ENCODE peak calls at places on chromosomes 4 and X, in ten cellular contexts. X is AG09319, R is astrocyte, H is B cell, A is psoas muscle, K is progenitor cell of endocrine pancreas, P is AG04450, J is astrocyte of the spinal cord, Q is omental fat pad, T is fibroblast of pulmonary artery. D is an unnamed sample.

GRCh38 chr4:80365928-80366327 is 30.4 kb downstream of the CFAP299 start:
- DNase-seq in X (peak; percentile 52), R (peak; percentile 51), H (peak; percentile 72), A (peak; percentile 61), K (no peak), P (peak; percentile 62), J (peak; percentile 77), Q (no peak), T (peak; percentile 73), D (peak; percentile 41)

GRCh38 chr4:89307446-89308160 is at the start of gene GPRIN3:
- DNase-seq in X (no peak), R (peak; percentile 23), H (peak; percentile 62), A (peak; percentile 63), K (peak; percentile 50), P (no peak), J (peak; percentile 10), Q (peak; percentile 31), T (peak; percentile 26), D (peak; percentile 58)

GRCh38 chr4:179465131-179465797 is 2023.0 kb upstream of the AGA start:
- DNase-seq in X (no peak), R (peak; percentile 72), H (no peak), A (no peak), K (no peak), P (no peak), J (peak; percentile 74), Q (no peak), T (peak; percentile 0), D (no peak)

GRCh38 chrX:6228720-6229119 is at the start of gene NLGN4X:
- DNase-seq in X (no peak), R (peak; percentile 19), H (no peak), A (no peak), K (no peak), P (no peak), J (peak; percentile 6), Q (no peak), T (no peak), D (no peak)

GRCh38 chrX:104668550-104668949 is 102.6 kb downstream of the IL1RAPL2 start:
- DNase-seq in X (no peak), R (peak; percentile 26), H (no peak), A (no peak), K (no peak), P (no peak), J (peak; percentile 34), Q (no peak), T (peak; percentile 17), D (no peak)

GRCh38 chr4:120769227-120769626 is 153.3 kb downstream of the PRDM5 start:
- DNase-seq in X (peak; percentile 10), R (peak; percentile 80), H (no peak), A (no peak), K (no peak), P (peak; percentile 82), J (peak; percentile 82), Q (no peak), T (peak; percentile 84), D (no peak)

GRCh38 chrX:331145-331771 is 12.7 kb upstream of the GTPBP6 start:
- DNase-seq in X (no peak), R (no peak), H (peak; percentile 37), A (peak; percentile 69), K (no peak), P (no peak), J (peak; percentile 36), Q (no peak), T (peak; percentile 38), D (peak; percentile 55)

GRCh38 chrX:19776753-19777152 is 110.6 kb downstream of the SH3KBP1 start:
- DNase-seq in X (no peak), R (no peak), H (no peak), A (no peak), K (no peak), P (no peak), J (no peak), Q (no peak), T (no peak), D (no peak)

GRCh38 chrX:112818114-112819012 is 22.3 kb downstream of the AMOT start:
- DNase-seq in X (no peak), R (no peak), H (no peak), A (no peak), K (no peak), P (no peak), J (no peak), Q (no peak), T (no peak), D (no peak)

GRCh38 chrX:9659571-9660195 is 106.0 kb downstream of the GPR143 start:
- DNase-seq in X (no peak), R (no peak), H (no peak), A (no peak), K (no peak), P (no peak), J (peak; percentile 35), Q (no peak), T (no peak), D (no peak)

GRCh38 chr4:84995386-84995785 is 28.9 kb upstream of the WDFY3 start:
- DNase-seq in X (no peak), R (peak; percentile 45), H (no peak), A (no peak), K (no peak), P (no peak), J (peak; percentile 32), Q (no peak), T (no peak), D (no peak)

DNA sequence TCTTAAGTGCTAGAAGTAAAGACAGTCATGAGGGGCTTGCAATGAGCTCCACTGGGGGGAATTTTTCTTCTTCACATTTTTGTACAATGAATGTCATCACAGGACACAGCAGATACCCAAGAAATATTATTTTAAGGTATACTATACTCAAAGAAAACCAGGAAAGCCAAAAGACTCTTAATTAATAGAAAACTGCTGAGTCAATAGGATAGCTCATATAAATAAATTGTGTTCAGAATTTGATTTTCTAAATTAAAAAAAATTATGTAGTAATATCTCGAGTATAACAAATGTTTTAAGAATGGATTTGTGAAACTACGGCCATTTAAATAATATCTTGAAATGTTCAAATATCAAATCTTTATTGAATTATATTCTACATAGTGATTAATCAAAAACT is 25.7 kb upstream of the CXCL8 start:
- DNase-seq in X (no peak), R (no peak), H (no peak), A (no peak), K (no peak), P (no peak), J (no peak), Q (no peak), T (no peak), D (no peak)
- TF ChIP-seq CTCF in X (no peak), R (no peak), H (no peak), A (no peak), K (no peak), P (no peak), J (no peak), Q (no peak), T (no peak), D (no peak)

DNA sequence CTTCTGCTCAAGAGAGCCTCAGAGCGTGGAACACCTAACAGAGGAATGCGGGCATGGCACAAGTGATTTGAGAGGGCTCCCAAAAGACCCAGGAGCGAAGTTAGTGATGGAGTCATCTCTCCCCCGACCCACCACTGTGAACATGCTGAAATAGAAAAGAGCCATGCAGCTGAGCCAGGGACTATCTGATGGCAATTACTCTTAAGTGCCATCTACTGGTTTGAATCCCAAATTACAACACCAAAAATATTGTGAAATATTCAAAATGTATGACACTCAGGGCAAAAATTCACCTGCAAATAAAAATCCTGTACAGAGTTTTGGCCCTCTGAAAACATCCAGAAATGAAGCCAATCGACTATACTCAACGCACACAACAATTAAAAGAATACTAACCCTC is 2038.9 kb upstream of the ADGRL3 start:
- DNase-seq in X (no peak), R (no peak), H (no peak), A (no peak), K (no peak), P (no peak), J (no peak), Q (no peak), T (no peak), D (no peak)
- TF ChIP-seq CTCF in X (no peak), R (no peak), H (no peak), A (no peak), K (peak; percentile 19), P (no peak), J (no peak), Q (no peak), T (no peak), D (no peak)

DNA sequence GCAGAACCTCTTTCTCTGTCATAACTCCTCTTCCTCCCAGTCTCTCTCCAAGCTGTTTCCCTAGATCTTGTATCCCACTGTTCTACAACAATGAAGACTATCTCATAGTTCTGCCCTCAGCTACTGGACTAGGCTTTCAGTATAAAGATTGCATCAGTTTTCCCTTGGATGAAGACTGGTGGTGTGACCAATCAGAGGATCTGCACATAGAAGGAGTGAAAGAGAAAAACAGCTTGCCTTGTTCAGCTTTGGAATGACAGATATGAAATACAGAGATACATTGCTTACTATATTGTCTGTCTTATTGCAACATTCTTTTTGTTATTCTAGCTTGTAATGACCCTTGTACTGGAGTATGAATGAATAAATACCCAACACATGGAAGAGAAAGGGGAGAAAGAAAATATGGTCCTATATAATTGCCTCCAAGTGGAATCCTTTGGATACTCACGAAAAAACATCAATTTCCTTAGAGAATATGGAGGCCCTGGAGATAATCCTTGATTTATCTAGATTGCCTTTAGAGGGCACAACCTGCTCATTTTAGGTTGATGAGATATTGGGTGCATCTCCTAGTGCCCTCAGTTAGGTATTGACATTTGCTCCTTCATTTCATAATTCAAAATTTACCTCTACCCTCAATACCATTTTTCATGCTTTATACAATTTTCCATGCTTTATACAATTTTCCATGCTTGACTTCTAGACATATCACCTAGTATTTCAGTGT is 395.8 kb downstream of the NAF1 start:
- DNase-seq in X (no peak), R (no peak), H (no peak), A (no peak), K (no peak), P (no peak), J (no peak), Q (no peak), T (no peak), D (no peak)
- TF ChIP-seq CTCF in X (no peak), R (no peak), H (no peak), A (no peak), K (no peak), P (no peak), J (no peak), Q (no peak), T (no peak), D (no peak)

GRCh38 chr4:25402521-25402920 is 25.5 kb downstream of the ANAPC4 start:
- DNase-seq in X (no peak), R (peak; percentile 42), H (no peak), A (no peak), K (no peak), P (no peak), J (peak; percentile 9), Q (no peak), T (peak; percentile 43), D (no peak)

GRCh38 chr4:25403699-25404098 is 26.6 kb downstream of the ANAPC4 start:
- DNase-seq in X (no peak), R (no peak), H (no peak), A (no peak), K (no peak), P (no peak), J (no peak), Q (no peak), T (no peak), D (no peak)

GRCh38 chr4:25410820-25411529 is 33.9 kb downstream of the ANAPC4 start:
- DNase-seq in X (no peak), R (no peak), H (no peak), A (no peak), K (no peak), P (no peak), J (no peak), Q (no peak), T (no peak), D (no peak)

GRCh38 chr4:25405453-25405852 is 28.4 kb downstream of the ANAPC4 start:
- DNase-seq in X (no peak), R (no peak), H (no peak), A (no peak), K (no peak), P (no peak), J (no peak), Q (no peak), T (no peak), D (no peak)

GRCh38 chr4:25406081-25406692 is 29.1 kb downstream of the ANAPC4 start:
- DNase-seq in X (no peak), R (peak; percentile 16), H (no peak), A (no peak), K (no peak), P (peak; percentile 1), J (peak; percentile 46), Q (no peak), T (peak; percentile 45), D (no peak)
- TF ChIP-seq CTCF in X (no peak), R (no peak), H (no peak), A (no peak), K (no peak), P (no peak), J (no peak), Q (no peak), T (no peak), D (no peak)

D was measured in GM13976.